ENCODE peak calls at places on chromosomes 2 and 18, in ten cellular contexts. One of them, this sample, is unnamed.

GRCh38 chr2:71277536-71278103 is 50.7 kb upstream of the PAIP2B start:
- DNase-seq in Caco-2: peak
- DNase-seq in occipital lobe: peak
- DNase-seq in kidney glomerular epithelial cell: no peak
- DNase-seq in NCI-H1417 treated with DMSO at 0.1 percent for 48 hours: no peak
- DNase-seq in T-helper 9 cell: peak
- DNase-seq in neuronal stem cell: peak
- DNase-seq in mammary epithelial cell: peak
- DNase-seq in omental fat pad: no peak
- DNase-seq in body of pancreas: peak
- DNase-seq in this sample: peak

GRCh38 chr2:129771606-129772598 is 207.6 kb upstream of the RAB6C start:
- DNase-seq in Caco-2: no peak
- DNase-seq in occipital lobe: no peak
- DNase-seq in kidney glomerular epithelial cell: no peak
- DNase-seq in NCI-H1417 treated with DMSO at 0.1 percent for 48 hours: no peak
- DNase-seq in T-helper 9 cell: no peak
- DNase-seq in neuronal stem cell: no peak
- DNase-seq in mammary epithelial cell: no peak
- DNase-seq in omental fat pad: no peak
- DNase-seq in body of pancreas: no peak
- DNase-seq in this sample: no peak

GRCh38 chr2:13819896-13820295 is 812.6 kb upstream of the LRATD1 start:
- DNase-seq in Caco-2: no peak
- DNase-seq in occipital lobe: no peak
- DNase-seq in kidney glomerular epithelial cell: no peak
- DNase-seq in NCI-H1417 treated with DMSO at 0.1 percent for 48 hours: no peak
- DNase-seq in T-helper 9 cell: no peak
- DNase-seq in neuronal stem cell: no peak
- DNase-seq in mammary epithelial cell: no peak
- DNase-seq in omental fat pad: no peak
- DNase-seq in body of pancreas: no peak
- DNase-seq in this sample: no peak

GRCh38 chr2:226303707-226304106 is 495.9 kb downstream of the IRS1 start:
- DNase-seq in Caco-2: no peak
- DNase-seq in occipital lobe: no peak
- DNase-seq in kidney glomerular epithelial cell: no peak
- DNase-seq in NCI-H1417 treated with DMSO at 0.1 percent for 48 hours: no peak
- DNase-seq in T-helper 9 cell: no peak
- DNase-seq in neuronal stem cell: no peak
- DNase-seq in mammary epithelial cell: no peak
- DNase-seq in omental fat pad: no peak
- DNase-seq in body of pancreas: no peak
- DNase-seq in this sample: no peak

GRCh38 chr2:34096552-34097171 is 497.6 kb upstream of the FAM98A start:
- DNase-seq in Caco-2: peak
- DNase-seq in occipital lobe: peak
- DNase-seq in kidney glomerular epithelial cell: peak
- DNase-seq in NCI-H1417 treated with DMSO at 0.1 percent for 48 hours: no peak
- DNase-seq in T-helper 9 cell: peak
- DNase-seq in neuronal stem cell: peak
- DNase-seq in mammary epithelial cell: peak
- DNase-seq in omental fat pad: no peak
- DNase-seq in body of pancreas: peak
- DNase-seq in this sample: peak

GRCh38 chr2:119483896-119484718 is 40.2 kb downstream of the SCTR start:
- DNase-seq in Caco-2: no peak
- DNase-seq in occipital lobe: no peak
- DNase-seq in kidney glomerular epithelial cell: no peak
- DNase-seq in NCI-H1417 treated with DMSO at 0.1 percent for 48 hours: no peak
- DNase-seq in T-helper 9 cell: no peak
- DNase-seq in neuronal stem cell: no peak
- DNase-seq in mammary epithelial cell: no peak
- DNase-seq in omental fat pad: no peak
- DNase-seq in body of pancreas: no peak
- DNase-seq in this sample: no peak

GRCh38 chr2:207149253-207150213 is 16.2 kb downstream of the KLF7 start:
- DNase-seq in Caco-2: no peak
- DNase-seq in occipital lobe: no peak
- DNase-seq in kidney glomerular epithelial cell: peak
- DNase-seq in NCI-H1417 treated with DMSO at 0.1 percent for 48 hours: no peak
- DNase-seq in T-helper 9 cell: no peak
- DNase-seq in neuronal stem cell: no peak
- DNase-seq in mammary epithelial cell: no peak
- DNase-seq in omental fat pad: no peak
- DNase-seq in body of pancreas: no peak
- DNase-seq in this sample: no peak

GRCh38 chr2:161418715-161419337 is 2.7 kb downstream of the TBR1 start:
- DNase-seq in Caco-2: peak
- DNase-seq in occipital lobe: no peak
- DNase-seq in kidney glomerular epithelial cell: no peak
- DNase-seq in NCI-H1417 treated with DMSO at 0.1 percent for 48 hours: no peak
- DNase-seq in T-helper 9 cell: no peak
- DNase-seq in neuronal stem cell: peak
- DNase-seq in mammary epithelial cell: no peak
- DNase-seq in omental fat pad: no peak
- DNase-seq in body of pancreas: no peak
- DNase-seq in this sample: no peak

GRCh38 chr2:218748795-218749429 is 33.0 kb upstream of the CYP27A1 start:
- DNase-seq in Caco-2: no peak
- DNase-seq in occipital lobe: no peak
- DNase-seq in kidney glomerular epithelial cell: no peak
- DNase-seq in NCI-H1417 treated with DMSO at 0.1 percent for 48 hours: no peak
- DNase-seq in T-helper 9 cell: no peak
- DNase-seq in neuronal stem cell: no peak
- DNase-seq in mammary epithelial cell: no peak
- DNase-seq in omental fat pad: no peak
- DNase-seq in body of pancreas: no peak
- DNase-seq in this sample: no peak

GRCh38 chr18:3603460-3604259 is 153.7 kb downstream of the TGIF1 start:
- DNase-seq in Caco-2: peak
- DNase-seq in occipital lobe: peak
- DNase-seq in kidney glomerular epithelial cell: peak
- DNase-seq in NCI-H1417 treated with DMSO at 0.1 percent for 48 hours: no peak
- DNase-seq in T-helper 9 cell: no peak
- DNase-seq in neuronal stem cell: peak
- DNase-seq in mammary epithelial cell: peak
- DNase-seq in omental fat pad: no peak
- DNase-seq in body of pancreas: peak
- DNase-seq in this sample: peak

GRCh38 chr2:120765911-120766757 is 30.5 kb downstream of the GLI2 start:
- DNase-seq in Caco-2: no peak
- DNase-seq in occipital lobe: no peak
- DNase-seq in kidney glomerular epithelial cell: peak
- DNase-seq in NCI-H1417 treated with DMSO at 0.1 percent for 48 hours: no peak
- DNase-seq in T-helper 9 cell: no peak
- DNase-seq in neuronal stem cell: no peak
- DNase-seq in mammary epithelial cell: no peak
- DNase-seq in omental fat pad: no peak
- DNase-seq in body of pancreas: peak
- DNase-seq in this sample: no peak

GRCh38 chr2:6654279-6654678 is 211.4 kb downstream of the CMPK2 start:
- DNase-seq in Caco-2: no peak
- DNase-seq in occipital lobe: no peak
- DNase-seq in kidney glomerular epithelial cell: no peak
- DNase-seq in NCI-H1417 treated with DMSO at 0.1 percent for 48 hours: no peak
- DNase-seq in T-helper 9 cell: no peak
- DNase-seq in neuronal stem cell: no peak
- DNase-seq in mammary epithelial cell: no peak
- DNase-seq in omental fat pad: no peak
- DNase-seq in body of pancreas: no peak
- DNase-seq in this sample: peak

GRCh38 chr18:60044290-60045006 is 144.7 kb downstream of the PMAIP1 start:
- DNase-seq in Caco-2: no peak
- DNase-seq in occipital lobe: no peak
- DNase-seq in kidney glomerular epithelial cell: peak
- DNase-seq in NCI-H1417 treated with DMSO at 0.1 percent for 48 hours: no peak
- DNase-seq in T-helper 9 cell: no peak
- DNase-seq in neuronal stem cell: no peak
- DNase-seq in mammary epithelial cell: peak
- DNase-seq in omental fat pad: no peak
- DNase-seq in body of pancreas: no peak
- DNase-seq in this sample: peak

GRCh38 chr2:11904029-11904428 is 157.6 kb downstream of the LPIN1 start:
- DNase-seq in Caco-2: no peak
- DNase-seq in occipital lobe: no peak
- DNase-seq in kidney glomerular epithelial cell: no peak
- DNase-seq in NCI-H1417 treated with DMSO at 0.1 percent for 48 hours: no peak
- DNase-seq in T-helper 9 cell: no peak
- DNase-seq in neuronal stem cell: no peak
- DNase-seq in mammary epithelial cell: no peak
- DNase-seq in omental fat pad: no peak
- DNase-seq in body of pancreas: no peak
- DNase-seq in this sample: no peak

GRCh38 chr2:169366066-169366465 is 3.7 kb upstream of the LRP2 start:
- DNase-seq in Caco-2: no peak
- DNase-seq in occipital lobe: no peak
- DNase-seq in kidney glomerular epithelial cell: no peak
- DNase-seq in NCI-H1417 treated with DMSO at 0.1 percent for 48 hours: no peak
- DNase-seq in T-helper 9 cell: no peak
- DNase-seq in neuronal stem cell: no peak
- DNase-seq in mammary epithelial cell: peak
- DNase-seq in omental fat pad: no peak
- DNase-seq in body of pancreas: no peak
- DNase-seq in this sample: no peak

GRCh38 chr2:236637691-236638569 is 68.3 kb downstream of the ACKR3 start:
- DNase-seq in Caco-2: no peak
- DNase-seq in occipital lobe: no peak
- DNase-seq in kidney glomerular epithelial cell: no peak
- DNase-seq in NCI-H1417 treated with DMSO at 0.1 percent for 48 hours: no peak
- DNase-seq in T-helper 9 cell: no peak
- DNase-seq in neuronal stem cell: no peak
- DNase-seq in mammary epithelial cell: no peak
- DNase-seq in omental fat pad: no peak
- DNase-seq in body of pancreas: no peak
- DNase-seq in this sample: no peak

GRCh38 chr2:130351495-130352125 is 4.2 kb upstream of the PTPN18 start:
- DNase-seq in Caco-2: no peak
- DNase-seq in occipital lobe: no peak
- DNase-seq in kidney glomerular epithelial cell: no peak
- DNase-seq in NCI-H1417 treated with DMSO at 0.1 percent for 48 hours: no peak
- DNase-seq in T-helper 9 cell: no peak
- DNase-seq in neuronal stem cell: no peak
- DNase-seq in mammary epithelial cell: no peak
- DNase-seq in omental fat pad: no peak
- DNase-seq in body of pancreas: no peak
- DNase-seq in this sample: no peak

GRCh38 chr2:66888791-66889631 is 454.1 kb downstream of the MEIS1 start:
- DNase-seq in Caco-2: no peak
- DNase-seq in occipital lobe: no peak
- DNase-seq in kidney glomerular epithelial cell: no peak
- DNase-seq in NCI-H1417 treated with DMSO at 0.1 percent for 48 hours: no peak
- DNase-seq in T-helper 9 cell: no peak
- DNase-seq in neuronal stem cell: no peak
- DNase-seq in mammary epithelial cell: peak
- DNase-seq in omental fat pad: no peak
- DNase-seq in body of pancreas: no peak
- DNase-seq in this sample: peak

GRCh38 chr18:55821219-55821618 is 233.2 kb upstream of the TCF4 start:
- DNase-seq in Caco-2: no peak
- DNase-seq in occipital lobe: no peak
- DNase-seq in kidney glomerular epithelial cell: peak
- DNase-seq in NCI-H1417 treated with DMSO at 0.1 percent for 48 hours: no peak
- DNase-seq in T-helper 9 cell: no peak
- DNase-seq in neuronal stem cell: no peak
- DNase-seq in mammary epithelial cell: peak
- DNase-seq in omental fat pad: no peak
- DNase-seq in body of pancreas: no peak
- DNase-seq in this sample: peak

GRCh38 chr18:75393721-75394120 is 33.8 kb downstream of the SMIM21 start:
- DNase-seq in Caco-2: no peak
- DNase-seq in occipital lobe: no peak
- DNase-seq in kidney glomerular epithelial cell: no peak
- DNase-seq in NCI-H1417 treated with DMSO at 0.1 percent for 48 hours: no peak
- DNase-seq in T-helper 9 cell: no peak
- DNase-seq in neuronal stem cell: no peak
- DNase-seq in mammary epithelial cell: no peak
- DNase-seq in omental fat pad: no peak
- DNase-seq in body of pancreas: no peak
- DNase-seq in this sample: no peak

GRCh38 chr2:218857371-218858137 is 2.1 kb upstream of the WNT6 start:
- DNase-seq in Caco-2: no peak
- DNase-seq in occipital lobe: no peak
- DNase-seq in kidney glomerular epithelial cell: peak
- DNase-seq in NCI-H1417 treated with DMSO at 0.1 percent for 48 hours: no peak
- DNase-seq in T-helper 9 cell: no peak
- DNase-seq in neuronal stem cell: no peak
- DNase-seq in mammary epithelial cell: no peak
- DNase-seq in omental fat pad: no peak
- DNase-seq in body of pancreas: no peak
- DNase-seq in this sample: no peak

GRCh38 chr2:26977012-26977411 is 6.6 kb downstream of the MAPRE3 start:
- DNase-seq in Caco-2: no peak
- DNase-seq in occipital lobe: no peak
- DNase-seq in kidney glomerular epithelial cell: no peak
- DNase-seq in NCI-H1417 treated with DMSO at 0.1 percent for 48 hours: no peak
- DNase-seq in T-helper 9 cell: no peak
- DNase-seq in neuronal stem cell: no peak
- DNase-seq in mammary epithelial cell: no peak
- DNase-seq in omental fat pad: no peak
- DNase-seq in body of pancreas: no peak
- DNase-seq in this sample: no peak

GRCh38 chr18:41456791-41457190 is 498.2 kb upstream of the PIK3C3 start:
- DNase-seq in Caco-2: no peak
- DNase-seq in occipital lobe: no peak
- DNase-seq in kidney glomerular epithelial cell: no peak
- DNase-seq in NCI-H1417 treated with DMSO at 0.1 percent for 48 hours: no peak
- DNase-seq in T-helper 9 cell: no peak
- DNase-seq in neuronal stem cell: no peak
- DNase-seq in mammary epithelial cell: no peak
- DNase-seq in omental fat pad: no peak
- DNase-seq in body of pancreas: no peak
- DNase-seq in this sample: no peak

GRCh38 chr2:232611061-232611460 is 22.3 kb upstream of the EFHD1 start:
- DNase-seq in Caco-2: no peak
- DNase-seq in occipital lobe: no peak
- DNase-seq in kidney glomerular epithelial cell: no peak
- DNase-seq in NCI-H1417 treated with DMSO at 0.1 percent for 48 hours: no peak
- DNase-seq in T-helper 9 cell: no peak
- DNase-seq in neuronal stem cell: no peak
- DNase-seq in mammary epithelial cell: no peak
- DNase-seq in omental fat pad: no peak
- DNase-seq in body of pancreas: no peak
- DNase-seq in this sample: no peak

GRCh38 chr18:7812431-7813063 is 245.4 kb downstream of the PTPRM start:
- DNase-seq in Caco-2: peak
- DNase-seq in occipital lobe: no peak
- DNase-seq in kidney glomerular epithelial cell: peak
- DNase-seq in NCI-H1417 treated with DMSO at 0.1 percent for 48 hours: no peak
- DNase-seq in T-helper 9 cell: no peak
- DNase-seq in neuronal stem cell: no peak
- DNase-seq in mammary epithelial cell: peak
- DNase-seq in omental fat pad: no peak
- DNase-seq in body of pancreas: no peak
- DNase-seq in this sample: peak

GRCh38 chr2:88187038-88187676 is 17.0 kb downstream of the THNSL2 start:
- DNase-seq in Caco-2: peak
- DNase-seq in occipital lobe: peak
- DNase-seq in kidney glomerular epithelial cell: peak
- DNase-seq in NCI-H1417 treated with DMSO at 0.1 percent for 48 hours: no peak
- DNase-seq in T-helper 9 cell: no peak
- DNase-seq in neuronal stem cell: peak
- DNase-seq in mammary epithelial cell: peak
- DNase-seq in omental fat pad: no peak
- DNase-seq in body of pancreas: peak
- DNase-seq in this sample: peak

GRCh38 chr2:226728996-226729395 is 70.6 kb downstream of the IRS1 start:
- DNase-seq in Caco-2: no peak
- DNase-seq in occipital lobe: no peak
- DNase-seq in kidney glomerular epithelial cell: no peak
- DNase-seq in NCI-H1417 treated with DMSO at 0.1 percent for 48 hours: no peak
- DNase-seq in T-helper 9 cell: no peak
- DNase-seq in neuronal stem cell: no peak
- DNase-seq in mammary epithelial cell: no peak
- DNase-seq in omental fat pad: no peak
- DNase-seq in body of pancreas: no peak
- DNase-seq in this sample: no peak

GRCh38 chr2:99980200-99980599 is 162.2 kb downstream of the AFF3 start:
- DNase-seq in Caco-2: no peak
- DNase-seq in occipital lobe: no peak
- DNase-seq in kidney glomerular epithelial cell: no peak
- DNase-seq in NCI-H1417 treated with DMSO at 0.1 percent for 48 hours: no peak
- DNase-seq in T-helper 9 cell: no peak
- DNase-seq in neuronal stem cell: no peak
- DNase-seq in mammary epithelial cell: no peak
- DNase-seq in omental fat pad: no peak
- DNase-seq in body of pancreas: no peak
- DNase-seq in this sample: no peak

This sample was measured in RWPE1.